ENCODE peak calls at places on chromosomes 16 and 17, in seven cellular contexts. W is adrenal gland, A is IMR-90, G is vagina, V is neural progenitor cell, B is tibial nerve, E is WERI-Rb-1. N is an unnamed sample.

GRCh38 chr16:24540575-24541240 is 1.3 kb downstream of the RBBP6 start:
- DNase-seq in W (no peak), A (peak; percentile 19), G (no peak), V (peak; percentile 36), B (no peak), E (no peak), N (peak; percentile 13)

GRCh38 chr16:23072084-23072599 is 77.1 kb downstream of the USP31 start:
- DNase-seq in W (peak; percentile 94), A (peak; percentile 77), G (no peak), V (no peak), B (peak; percentile 49), E (no peak), N (no peak)

GRCh38 chr17:13272296-13272695 is 254.5 kb upstream of the ELAC2 start:
- DNase-seq in W (no peak), A (no peak), G (no peak), V (no peak), B (no peak), E (no peak), N (no peak)

GRCh38 chr16:28585674-28586073 is 11.2 kb downstream of the SULT1A2 start:
- DNase-seq in W (no peak), A (no peak), G (no peak), V (no peak), B (no peak), E (no peak), N (no peak)

GRCh38 chr16:15829460-15829859 is 27.4 kb downstream of the MYH11 start:
- DNase-seq in W (peak; percentile 83), A (peak; percentile 68), G (no peak), V (peak; percentile 44), B (peak; percentile 17), E (no peak), N (no peak)

GRCh38 chr16:50497592-50497991 is 50.6 kb upstream of the NKD1 start:
- DNase-seq in W (peak; percentile 13), A (peak; percentile 13), G (no peak), V (no peak), B (no peak), E (no peak), N (no peak)

GRCh38 chr16:67431077-67431804 is at the start of gene HSD11B2:
- DNase-seq in W (no peak), A (peak; percentile 45), G (no peak), V (peak; percentile 91), B (no peak), E (peak; percentile 78), N (no peak)

GRCh38 chr17:21041753-21042433 is 918 bp downstream of the USP22 start:
- DNase-seq in W (peak; percentile 87), A (peak; percentile 61), G (peak; percentile 93), V (peak; percentile 87), B (peak; percentile 77), E (peak; percentile 83), N (peak; percentile 72)

GRCh38 chr17:74754832-74755231 is 6.4 kb downstream of the NHERF1 start:
- DNase-seq in W (no peak), A (no peak), G (no peak), V (no peak), B (no peak), E (no peak), N (no peak)

GRCh38 chr17:56756536-56756935 is 77.2 kb downstream of the C17orf67 start:
- DNase-seq in W (no peak), A (peak; percentile 98), G (no peak), V (no peak), B (no peak), E (no peak), N (no peak)

GRCh38 chr16:85613609-85614337 is 651 bp downstream of the GSE1 start:
- DNase-seq in W (peak; percentile 91), A (no peak), G (no peak), V (peak; percentile 93), B (peak; percentile 60), E (peak; percentile 56), N (peak; percentile 58)

GRCh38 chr17:48611681-48612455 is 1.1 kb upstream of the HOXB7 start:
- DNase-seq in W (peak; percentile 68), A (no peak), G (no peak), V (peak; percentile 51), B (no peak), E (peak; percentile 71), N (no peak)

GRCh38 chr17:39144414-39144813 is 7.0 kb downstream of the PLXDC1 start:
- DNase-seq in W (peak; percentile 63), A (peak; percentile 94), G (peak; percentile 95), V (no peak), B (peak; percentile 94), E (no peak), N (no peak)

GRCh38 chr16:79600636-79601091 is at the start of gene MAF:
- DNase-seq in W (peak; percentile 97), A (peak; percentile 24), G (peak; percentile 98), V (peak; percentile 95), B (peak; percentile 88), E (peak; percentile 8), N (peak; percentile 22)

GRCh38 chr17:7435676-7436555 is 681 bp downstream of the TMEM102 start:
- DNase-seq in W (peak; percentile 77), A (no peak), G (no peak), V (peak; percentile 63), B (no peak), E (peak; percentile 49), N (peak; percentile 83)

GRCh38 chr16:77723108-77723514 is 797 bp downstream of the NUDT7 start:
- DNase-seq in W (peak; percentile 74), A (peak; percentile 72), G (no peak), V (no peak), B (no peak), E (no peak), N (no peak)

GRCh38 chr17:1627987-1628855 is at the start of gene SLC43A2:
- DNase-seq in W (peak; percentile 87), A (peak; percentile 70), G (no peak), V (peak; percentile 96), B (peak; percentile 69), E (peak; percentile 89), N (peak; percentile 90)

GRCh38 chr17:27396941-27397340 is 59.3 kb upstream of the KSR1 start:
- DNase-seq in W (no peak), A (peak; percentile 42), G (no peak), V (no peak), B (no peak), E (no peak), N (no peak)

GRCh38 chr16:974606-975312 is 4.0 kb upstream of the LMF1 start:
- DNase-seq in W (peak; percentile 63), A (no peak), G (no peak), V (no peak), B (no peak), E (no peak), N (no peak)

GRCh38 chr17:6862822-6863221 is 31.3 kb upstream of the TEKT1 start:
- DNase-seq in W (no peak), A (no peak), G (no peak), V (no peak), B (no peak), E (no peak), N (no peak)

GRCh38 chr17:48358203-48358602 is 71.8 kb downstream of the SKAP1 start:
- DNase-seq in W (no peak), A (no peak), G (no peak), V (no peak), B (no peak), E (no peak), N (no peak)

GRCh38 chr17:83198366-83199341 is 119.2 kb downstream of the METRNL start:
- DNase-seq in W (no peak), A (no peak), G (no peak), V (no peak), B (peak; percentile 12), E (no peak), N (no peak)

GRCh38 chr16:1131378-1131994 is 21.4 kb upstream of the CACNA1H start:
- DNase-seq in W (no peak), A (no peak), G (no peak), V (no peak), B (no peak), E (no peak), N (no peak)

GRCh38 chr17:7705269-7706255 is 560 bp downstream of the EFNB3 start:
- DNase-seq in W (no peak), A (no peak), G (no peak), V (peak; percentile 58), B (no peak), E (peak; percentile 28), N (no peak)

GRCh38 chr17:81405382-81406005 is 10.2 kb downstream of the BAHCC1 start:
- DNase-seq in W (peak; percentile 87), A (no peak), G (peak; percentile 96), V (no peak), B (no peak), E (no peak), N (no peak)

GRCh38 chr17:29567362-29568330 is 809 bp upstream of the ABHD15 start:
- DNase-seq in W (peak; percentile 74), A (peak; percentile 25), G (peak; percentile 88), V (peak; percentile 84), B (peak; percentile 59), E (peak; percentile 82), N (peak; percentile 88)
- TF ChIP-seq CTCF in W (peak; percentile 36), A (peak; percentile 18), G (no peak), V (peak; percentile 22), B (peak; percentile 56), E (peak; percentile 44), N (peak; percentile 68)

DNA sequence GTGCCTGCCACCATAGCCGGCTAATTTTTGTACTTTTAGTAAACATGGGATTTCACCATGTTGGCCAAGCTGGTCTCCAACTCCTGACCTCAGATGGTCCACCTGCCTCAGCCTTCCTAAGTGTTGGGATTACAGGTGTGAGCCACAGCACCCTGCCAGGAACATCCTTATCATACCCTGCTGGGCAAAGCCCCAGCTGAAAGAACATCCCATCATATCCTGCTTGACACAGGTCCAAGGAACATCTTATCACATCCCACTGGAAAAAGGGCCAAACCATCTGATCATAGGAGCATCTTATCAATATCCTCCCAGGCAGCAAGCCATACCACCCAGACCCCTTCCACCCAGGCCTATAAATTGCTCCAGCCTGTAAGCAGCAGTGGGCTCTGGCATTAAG is 1109.2 kb upstream of the CDH8 start:
- DNase-seq in W (no peak), A (no peak), G (no peak), V (no peak), B (no peak), E (no peak), N (no peak)
- H3K4me3 ChIP-seq in W (no peak overlapping the region), A (no peak overlapping the region), G (no peak overlapping the region), V (no peak overlapping the region), B (no peak overlapping the region), E (no peak overlapping the region), N (no peak overlapping the region)

GRCh38 chr16:81528258-81528657 is 83.7 kb downstream of the CMIP start:
- DNase-seq in W (no peak), A (no peak), G (no peak), V (no peak), B (no peak), E (no peak), N (no peak)
- H3K36me3 ChIP-seq in W (no peaks in the 10 kb centered on the region), A (peaks cover 2% of the 10 kb centered on the region), G (no peaks in the 10 kb centered on the region), V (no peaks in the 10 kb centered on the region), B (no peaks in the 10 kb centered on the region), E (no peaks in the 10 kb centered on the region), N (no peaks in the 10 kb centered on the region)

DNA sequence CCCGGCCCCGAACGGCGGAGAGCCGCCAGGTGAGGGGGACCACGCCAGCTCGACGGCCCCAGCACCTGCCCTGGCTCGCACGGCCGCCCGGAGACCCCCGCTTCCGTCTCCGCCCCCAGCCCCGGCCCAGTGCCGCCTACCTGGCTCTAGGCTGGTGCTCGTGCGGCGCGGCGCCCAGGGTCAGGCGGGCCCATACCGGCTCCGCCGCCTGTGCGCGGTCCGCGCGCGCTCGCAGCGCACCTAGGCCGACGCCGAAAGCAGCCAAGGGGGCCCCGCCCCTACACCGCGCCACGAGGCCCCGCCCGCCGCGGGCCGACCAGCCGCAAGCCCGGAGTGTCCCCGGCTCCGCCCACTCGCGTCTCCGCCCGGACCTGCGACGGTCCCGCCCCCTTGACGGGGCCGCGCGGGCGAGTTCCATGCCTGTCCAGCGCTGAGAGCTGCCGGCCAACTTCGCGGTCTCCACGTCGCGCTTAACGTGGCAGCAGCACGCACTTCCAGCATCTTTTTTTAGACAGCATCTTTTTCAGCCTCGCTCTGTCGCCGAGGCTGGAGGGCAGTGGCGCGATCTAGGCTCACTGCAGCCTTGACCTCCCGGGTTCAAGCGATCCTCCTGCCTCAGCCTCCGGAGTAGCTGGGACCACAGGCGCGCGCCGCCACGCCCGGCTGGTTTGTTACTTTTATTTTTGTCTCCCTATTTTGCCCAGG is at the start of gene SLC25A39:
- DNase-seq in W (peak; percentile 97), A (peak; percentile 93), G (no peak), V (peak; percentile 96), B (peak; percentile 91), E (peak; percentile 96), N (peak; percentile 98)
- TF ChIP-seq CTCF in W (no peak), A (no peak), G (peak; percentile 15), V (no peak), B (peak; percentile 30), E (no peak), N (no peak)